ENCODE peak calls at places on chromosome 10, in six cellular contexts. V is left ventricle myocardium inferior, R is NAMALWA, J is T-helper 2 cell, U is GM10248, O is AG04450. C is an unnamed sample.

GRCh38 chr10:70931168-70931805 is 42.9 kb upstream of the PCBD1 start:
- DNase-seq in O (no peak), R (no peak), U (no peak), J (no peak), V (no peak), C (no peak)

GRCh38 chr10:79411546-79412495 is 33.6 kb downstream of the ZCCHC24 start:
- DNase-seq in J (no peak), R (no peak), U (no peak), V (no peak), O (no peak), C (no peak)

GRCh38 chr10:29622382-29622885 is 12.3 kb downstream of the SVIL start:
- DNase-seq in J (no peak), R (no peak), O (no peak), U (no peak), V (no peak), C (no peak)

GRCh38 chr10:49265885-49266284 is 33.1 kb upstream of the C10orf71 start:
- DNase-seq in O (no peak), V (no peak), J (no peak), U (no peak), R (no peak), C (no peak)

GRCh38 chr10:12154516-12154915 is 25.0 kb downstream of the SEC61A2 start:
- DNase-seq in O (no peak), R (no peak), J (no peak), U (no peak), V (no peak), C (no peak)

GRCh38 chr10:17387861-17388503 is 66.4 kb downstream of the ST8SIA6 start:
- DNase-seq in O (no peak), R (no peak), J (no peak), U (no peak), V (no peak), C (no peak)

GRCh38 chr10:114859227-114859626 is 37.6 kb downstream of the FHIP2A start:
- DNase-seq in J (no peak), R (no peak), O (no peak), U (no peak), V (no peak), C (no peak)

GRCh38 chr10:126247454-126247975 is 140.8 kb downstream of the ADAM12 start:
- DNase-seq in V (peak; percentile 63), J (no peak), R (no peak), O (peak; percentile 93), U (no peak), C (no peak)

GRCh38 chr10:8026349-8027259 is 27.9 kb upstream of the GATA3 start:
- DNase-seq in O (no peak), V (no peak), R (no peak), U (no peak), J (no peak), C (no peak)